ENCODE peak calls at places on chromosome 5, in five cellular contexts. H, O, Z, E and U are unnamed samples.

GRCh38 chr5:135545115-135545514 is 9.4 kb upstream of the NEUROG1 start:
- DNase-seq in H (no peak), O (no peak), Z (no peak), E (no peak), U (no peak)

GRCh38 chr5:112149727-112150126 is 269.4 kb downstream of the EPB41L4A start:
- DNase-seq in H (no peak), O (no peak), Z (no peak), E (no peak), U (no peak)

GRCh38 chr5:175261526-175261925 is 182.5 kb downstream of the DRD1 start:
- DNase-seq in H (no peak), O (no peak), Z (no peak), E (no peak), U (no peak)

GRCh38 chr5:102536323-102536928 is 37.6 kb upstream of the SLCO6A1 start:
- DNase-seq in H (peak; percentile 34), O (no peak), Z (no peak), E (peak; percentile 34), U (no peak)

GRCh38 chr5:154858972-154859950 is 834 bp downstream of the CNOT8 start:
- DNase-seq in H (no peak), O (no peak), Z (peak; percentile 88), E (no peak), U (peak; percentile 73)

GRCh38 chr5:140992878-140993277 is 26.6 kb downstream of the PCDHAC2 start:
- DNase-seq in H (no peak), O (no peak), Z (no peak), E (no peak), U (no peak)

GRCh38 chr5:63931841-63932240 is 30.4 kb downstream of the HTR1A start:
- DNase-seq in H (no peak), O (no peak), Z (no peak), E (no peak), U (no peak)

GRCh38 chr5:14143509-14143842 is 334 bp downstream of the TRIO start:
- DNase-seq in H (no peak), O (no peak), Z (no peak), E (peak; percentile 68), U (no peak)

GRCh38 chr5:1460054-1460682 is 14.9 kb upstream of the SLC6A3 start:
- DNase-seq in H (no peak), O (no peak), Z (no peak), E (no peak), U (no peak)

GRCh38 chr5:142422426-142422825 is 97.6 kb upstream of the SPRY4 start:
- DNase-seq in H (no peak), O (no peak), Z (no peak), E (peak; percentile 32), U (no peak)

GRCh38 chr5:112996830-112997374 is 20.3 kb downstream of the DCP2 start:
- DNase-seq in H (no peak), O (no peak), Z (no peak), E (no peak), U (no peak)

GRCh38 chr5:154878642-154879335 is 20.4 kb downstream of the CNOT8 start:
- DNase-seq in H (no peak), O (no peak), Z (no peak), E (no peak), U (no peak)

GRCh38 chr5:57825026-57825683 is 342.5 kb upstream of the ACTBL2 start:
- DNase-seq in H (no peak), O (no peak), Z (no peak), E (peak; percentile 65), U (no peak)

GRCh38 chr5:89480406-89481007 is 597.5 kb upstream of the MEF2C start:
- DNase-seq in H (no peak), O (no peak), Z (no peak), E (peak; percentile 4), U (no peak)